ENCODE peak calls at places on chromosome 1, in five cellular contexts. One of them, this sample, is unnamed.

GRCh38 chr1:31768939-31769704 is 5.0 kb upstream of the ADGRB2 start:
- DNase-seq in A549: no peak
- DNase-seq in K562: no peak
- DNase-seq in HepG2: no peak
- DNase-seq in GM12878: no peak
- DNase-seq in this sample: no peak

GRCh38 chr1:172397221-172397620 is 23.3 kb upstream of the C1orf105 start:
- DNase-seq in A549: no peak
- DNase-seq in K562: no peak
- DNase-seq in HepG2: no peak
- DNase-seq in GM12878: no peak
- DNase-seq in this sample: no peak

GRCh38 chr1:111559736-111560279 is 56.4 kb upstream of the ADORA3 start:
- DNase-seq in A549: no peak
- DNase-seq in K562: no peak
- DNase-seq in HepG2: peak; percentile 93
- DNase-seq in GM12878: no peak
- DNase-seq in this sample: no peak

GRCh38 chr1:6141601-6142000 is 38.5 kb downstream of the CHD5 start:
- DNase-seq in A549: peak; percentile 32
- DNase-seq in K562: peak; percentile 69
- DNase-seq in HepG2: no peak
- DNase-seq in GM12878: no peak
- DNase-seq in this sample: peak; percentile 81

GRCh38 chr1:234250747-234251146 is 122.5 kb upstream of the COA6 start:
- DNase-seq in A549: peak; percentile 10
- DNase-seq in K562: no peak
- DNase-seq in HepG2: no peak
- DNase-seq in GM12878: no peak
- DNase-seq in this sample: peak; percentile 73

GRCh38 chr1:39901486-39902120 is at the start of gene MYCL:
- DNase-seq in A549: peak; percentile 80
- DNase-seq in K562: peak; percentile 94
- DNase-seq in HepG2: peak; percentile 64
- DNase-seq in GM12878: no peak
- DNase-seq in this sample: peak; percentile 98

GRCh38 chr1:244709491-244710368 is 56.8 kb downstream of the DESI2 start:
- DNase-seq in A549: no peak
- DNase-seq in K562: no peak
- DNase-seq in HepG2: no peak
- DNase-seq in GM12878: no peak
- DNase-seq in this sample: no peak

GRCh38 chr1:162327791-162328165 is 48.9 kb downstream of the SPATA46 start:
- DNase-seq in A549: no peak
- DNase-seq in K562: no peak
- DNase-seq in HepG2: no peak
- DNase-seq in GM12878: no peak
- DNase-seq in this sample: no peak

GRCh38 chr1:218346391-218347204 is 1.5 kb downstream of the TGFB2 start:
- DNase-seq in A549: no peak
- DNase-seq in K562: no peak
- DNase-seq in HepG2: no peak
- DNase-seq in GM12878: no peak
- DNase-seq in this sample: peak; percentile 32

GRCh38 chr1:31297273-31298247 is 728 bp downstream of the ZCCHC17 start:
- DNase-seq in A549: no peak
- DNase-seq in K562: peak; percentile 23
- DNase-seq in HepG2: peak; percentile 2
- DNase-seq in GM12878: no peak
- DNase-seq in this sample: peak; percentile 29

GRCh38 chr1:21337931-21338567 is 47.8 kb upstream of the ECE1 start:
- DNase-seq in A549: peak; percentile 48
- DNase-seq in K562: no peak
- DNase-seq in HepG2: no peak
- DNase-seq in GM12878: no peak
- DNase-seq in this sample: no peak

GRCh38 chr1:200037904-200038644 is 10.6 kb downstream of the NR5A2 start:
- DNase-seq in A549: no peak
- DNase-seq in K562: no peak
- DNase-seq in HepG2: no peak
- DNase-seq in GM12878: no peak
- DNase-seq in this sample: peak; percentile 66

GRCh38 chr1:200035397-200035955 is 8.0 kb downstream of the NR5A2 start:
- DNase-seq in A549: no peak
- DNase-seq in K562: no peak
- DNase-seq in HepG2: no peak
- DNase-seq in GM12878: no peak
- DNase-seq in this sample: peak; percentile 69

GRCh38 chr1:200035956-200036615 is 8.6 kb downstream of the NR5A2 start:
- DNase-seq in A549: no peak
- DNase-seq in K562: no peak
- DNase-seq in HepG2: no peak
- DNase-seq in GM12878: no peak
- DNase-seq in this sample: peak; percentile 77

GRCh38 chr1:200037501-200037900 is 10.0 kb downstream of the NR5A2 start:
- DNase-seq in A549: no peak
- DNase-seq in K562: no peak
- DNase-seq in HepG2: no peak
- DNase-seq in GM12878: no peak
- DNase-seq in this sample: no peak

GRCh38 chr1:200036616-200037270 is 9.2 kb downstream of the NR5A2 start:
- DNase-seq in A549: no peak
- DNase-seq in K562: no peak
- DNase-seq in HepG2: no peak
- DNase-seq in GM12878: no peak
- DNase-seq in this sample: peak; percentile 64
- H3K4me1 ChIP-seq in A549: peaks cover 18% of the 10 kb centered on the region
- H3K4me1 ChIP-seq in K562: no peaks in the 10 kb centered on the region
- H3K4me1 ChIP-seq in HepG2: peaks cover 30% of the 10 kb centered on the region
- H3K4me1 ChIP-seq in GM12878: no peaks in the 10 kb centered on the region
- H3K4me1 ChIP-seq in this sample: peaks cover 48% of the 10 kb centered on the region

DNA sequence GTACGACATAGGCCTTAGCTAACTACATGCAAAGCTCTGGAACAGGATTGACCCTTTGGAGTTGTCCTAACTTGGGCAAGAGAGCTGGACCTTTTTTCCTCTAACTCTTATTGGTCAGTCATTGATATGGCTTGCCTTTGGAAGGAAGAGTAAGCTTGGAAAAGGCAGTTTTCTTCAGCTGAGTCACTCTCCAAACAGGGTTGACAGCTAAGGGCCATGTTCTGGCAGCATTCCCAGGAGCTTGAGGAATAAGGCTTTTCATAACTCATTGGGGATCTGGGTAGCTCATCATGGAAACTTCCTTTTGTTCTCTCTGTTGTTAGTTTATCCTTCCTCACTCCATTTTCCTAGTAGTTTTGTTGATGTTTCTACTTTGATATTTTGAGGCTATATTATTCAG is 14.5 kb upstream of the ERRFI1 start:
- DNase-seq in A549: peak; percentile 96
- DNase-seq in K562: peak; percentile 33
- DNase-seq in HepG2: peak; percentile 96
- DNase-seq in GM12878: no peak
- DNase-seq in this sample: no peak
- TF ChIP-seq JUNB in A549: peak; percentile 58
- TF ChIP-seq JUNB in K562: no peak
- TF ChIP-seq JUNB in HepG2: peak; percentile 63
- TF ChIP-seq JUNB in GM12878: no peak
- TF ChIP-seq JUNB in this sample: no peak

GRCh38 chr1:13751985-13752384 is 52.0 kb downstream of the PRDM2 start:
- DNase-seq in A549: no peak
- DNase-seq in K562: no peak
- DNase-seq in HepG2: peak; percentile 37
- DNase-seq in GM12878: no peak
- DNase-seq in this sample: no peak

GRCh38 chr1:13756557-13757315 is 56.7 kb downstream of the PRDM2 start:
- DNase-seq in A549: no peak
- DNase-seq in K562: no peak
- DNase-seq in HepG2: no peak
- DNase-seq in GM12878: no peak
- DNase-seq in this sample: no peak

GRCh38 chr1:13752852-13753251 is 52.9 kb downstream of the PRDM2 start:
- DNase-seq in A549: no peak
- DNase-seq in K562: no peak
- DNase-seq in HepG2: no peak
- DNase-seq in GM12878: no peak
- DNase-seq in this sample: no peak

GRCh38 chr1:13754003-13754402 is 54.0 kb downstream of the PRDM2 start:
- DNase-seq in A549: no peak
- DNase-seq in K562: no peak
- DNase-seq in HepG2: no peak
- DNase-seq in GM12878: peak; percentile 32
- DNase-seq in this sample: no peak

DNA sequence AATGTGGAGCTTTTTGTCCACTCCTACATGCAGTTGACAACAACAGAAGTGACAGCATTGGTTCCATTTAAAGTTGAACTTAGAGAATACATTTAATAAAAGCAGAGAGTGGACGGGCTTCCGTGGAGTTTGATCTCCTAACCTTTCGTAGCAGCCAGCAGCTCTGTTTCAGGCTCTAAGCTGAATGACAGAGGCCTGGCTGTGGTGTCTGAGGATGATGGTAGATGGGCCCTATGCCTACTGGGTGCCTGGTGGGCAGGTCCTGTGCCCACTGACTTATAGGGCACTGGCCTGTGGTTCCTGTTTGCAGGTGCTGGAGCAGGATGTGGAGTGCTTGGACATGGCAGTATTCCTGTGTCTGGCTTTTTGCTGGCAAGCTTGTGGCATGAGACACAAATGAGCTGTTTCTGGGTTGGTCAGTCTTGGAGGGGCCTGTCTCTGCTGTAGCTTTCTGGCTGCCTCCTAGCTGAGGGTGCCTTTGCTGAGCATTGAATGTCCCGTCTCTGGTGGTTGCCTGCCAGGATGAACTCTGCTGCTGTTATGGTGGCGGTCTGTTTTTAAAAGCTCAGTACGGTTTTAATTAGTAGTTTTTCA is 54.6 kb downstream of the PRDM2 start:
- DNase-seq in A549: no peak
- DNase-seq in K562: no peak
- DNase-seq in HepG2: no peak
- DNase-seq in GM12878: no peak
- DNase-seq in this sample: no peak
- H3K4me1 ChIP-seq in A549: peaks cover 25% of the 10 kb centered on the region
- H3K4me1 ChIP-seq in K562: peaks cover 17% of the 10 kb centered on the region
- H3K4me1 ChIP-seq in HepG2: peaks cover 35% of the 10 kb centered on the region
- H3K4me1 ChIP-seq in GM12878: peaks cover 26% of the 10 kb centered on the region
- H3K4me1 ChIP-seq in this sample: peaks cover 13% of the 10 kb centered on the region

DNA sequence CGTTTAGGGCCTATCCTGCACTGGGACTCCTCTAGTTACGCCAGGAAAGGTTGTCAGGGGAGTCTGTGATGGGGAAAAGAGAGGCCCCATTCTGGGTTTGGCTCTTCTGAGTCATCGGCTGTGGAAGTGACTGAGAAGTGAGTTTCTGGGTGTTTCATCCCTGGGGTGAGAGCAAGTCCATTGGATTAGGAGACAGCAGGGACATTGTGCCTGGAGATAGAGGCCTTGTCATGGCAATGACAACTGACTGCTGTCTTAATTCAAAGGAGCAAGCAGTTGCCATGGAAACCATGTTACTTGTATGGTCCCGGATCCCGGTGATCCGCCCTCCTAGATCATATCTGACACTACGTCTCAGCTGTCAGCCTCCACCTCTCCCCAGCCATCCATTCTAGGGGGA is 34.4 kb downstream of the KIAA0040 start:
- DNase-seq in A549: no peak
- DNase-seq in K562: no peak
- DNase-seq in HepG2: no peak
- DNase-seq in GM12878: no peak
- DNase-seq in this sample: peak; percentile 30
- TF ChIP-seq JUNB in A549: no peak
- TF ChIP-seq JUNB in K562: no peak
- TF ChIP-seq JUNB in HepG2: no peak
- TF ChIP-seq JUNB in GM12878: no peak
- TF ChIP-seq JUNB in this sample: no peak

DNA sequence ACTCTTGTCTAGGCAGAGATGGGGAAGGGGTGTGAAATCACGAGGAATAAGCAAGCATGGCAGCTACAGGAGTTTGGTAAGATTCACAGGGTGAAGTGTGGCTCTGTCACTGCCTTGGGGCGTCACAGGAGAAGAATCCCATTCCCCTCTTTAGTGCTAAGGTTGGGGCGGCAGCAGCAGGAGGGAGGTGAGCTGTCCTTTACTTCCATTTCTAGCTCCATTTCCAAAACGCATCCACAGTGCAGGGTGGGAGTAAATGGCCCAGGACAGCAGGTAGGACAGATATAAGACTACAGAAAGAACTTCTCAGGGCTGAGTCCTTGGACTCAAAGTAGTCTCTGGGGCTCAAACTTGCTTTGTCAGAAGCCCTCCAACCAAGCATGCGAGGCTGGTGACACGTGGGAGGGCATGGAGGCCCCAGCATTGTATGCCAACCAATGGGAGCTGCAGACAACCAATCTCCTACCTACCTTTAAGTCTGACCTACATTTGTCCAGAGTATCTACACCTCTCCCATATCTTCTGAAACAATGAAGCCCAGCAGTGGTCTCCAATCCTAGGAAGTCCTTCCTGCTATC is 8.5 kb downstream of the MEF2D start:
- DNase-seq in A549: no peak
- DNase-seq in K562: no peak
- DNase-seq in HepG2: no peak
- DNase-seq in GM12878: no peak
- DNase-seq in this sample: no peak
- H3K4me1 ChIP-seq in A549: peaks cover 91% of the 10 kb centered on the region
- H3K4me1 ChIP-seq in K562: peaks cover 81% of the 10 kb centered on the region
- H3K4me1 ChIP-seq in HepG2: peaks cover 19% of the 10 kb centered on the region
- H3K4me1 ChIP-seq in GM12878: peaks cover 91% of the 10 kb centered on the region
- H3K4me1 ChIP-seq in this sample: peaks cover 65% of the 10 kb centered on the region

GRCh38 chr1:152842556-152842955 is at the start of gene LCE6A:
- DNase-seq in A549: no peak
- DNase-seq in K562: no peak
- DNase-seq in HepG2: no peak
- DNase-seq in GM12878: no peak
- DNase-seq in this sample: no peak
- TF ChIP-seq JUNB in A549: no peak
- TF ChIP-seq JUNB in K562: no peak
- TF ChIP-seq JUNB in HepG2: no peak
- TF ChIP-seq JUNB in GM12878: no peak
- TF ChIP-seq JUNB in this sample: no peak

GRCh38 chr1:203682401-203683383 is 56.1 kb downstream of the ATP2B4 start:
- DNase-seq in A549: peak; percentile 36
- DNase-seq in K562: peak; percentile 77
- DNase-seq in HepG2: peak; percentile 84
- DNase-seq in GM12878: no peak
- DNase-seq in this sample: peak; percentile 71
- H3K4me1 ChIP-seq in A549: peaks cover 7% of the 10 kb centered on the region
- H3K4me1 ChIP-seq in K562: peaks cover 38% of the 10 kb centered on the region
- H3K4me1 ChIP-seq in HepG2: no peaks in the 10 kb centered on the region
- H3K4me1 ChIP-seq in GM12878: no peaks in the 10 kb centered on the region
- H3K4me1 ChIP-seq in this sample: peaks cover 12% of the 10 kb centered on the region

GRCh38 chr1:2979191-2980072 is 41.8 kb upstream of the ACTRT2 start:
- DNase-seq in A549: no peak
- DNase-seq in K562: no peak
- DNase-seq in HepG2: no peak
- DNase-seq in GM12878: no peak
- DNase-seq in this sample: no peak
- TF ChIP-seq JUNB in A549: no peak
- TF ChIP-seq JUNB in K562: no peak
- TF ChIP-seq JUNB in HepG2: no peak
- TF ChIP-seq JUNB in GM12878: no peak
- TF ChIP-seq JUNB in this sample: no peak

This sample was measured in GM23338.